ENCODE peak calls at places on chromosomes 5 and 9, in five cellular contexts. C is amniotic stem cell, N is GM13976, U is pons, Y is NCI-H1417. X is an unnamed sample.

GRCh38 chr9:111953444-111953843 is 56.8 kb downstream of the UGCG start:
- DNase-seq in C (no peak), Y (no peak), U (no peak), N (no peak), X (no peak)

GRCh38 chr9:106797299-106797698 is 65.7 kb upstream of the ZNF462 start:
- DNase-seq in Y (no peak), C (no peak), N (no peak), U (no peak), X (no peak)

GRCh38 chr9:127104465-127105311 is 17.7 kb downstream of the ANGPTL2 start:
- DNase-seq in U (peak), Y (no peak), N (no peak), C (no peak), X (no peak)

GRCh38 chr9:73451003-73451402 is 299.3 kb downstream of the ANXA1 start:
- DNase-seq in C (no peak), N (no peak), U (no peak), Y (no peak), X (no peak)

GRCh38 chr5:130365956-130366355 is 461.7 kb downstream of the CHSY3 start:
- DNase-seq in U (no peak), C (no peak), Y (no peak), N (no peak), X (no peak)

GRCh38 chr9:123893831-123894460 is 36.0 kb downstream of the DENND1A start:
- DNase-seq in C (no peak), Y (no peak), N (no peak), U (no peak), X (no peak)

GRCh38 chr9:85743290-85744128 is 1.8 kb upstream of the AGTPBP1 start:
- DNase-seq in N (no peak), U (no peak), Y (peak), C (no peak), X (no peak)

GRCh38 chr9:121607434-121608248 is 43.8 kb upstream of the DAB2IP start:
- DNase-seq in Y (peak), U (no peak), C (no peak), N (no peak), X (no peak)

GRCh38 chr5:32711693-32712462 is 757 bp downstream of the NPR3 start:
- DNase-seq in C (peak), N (peak), Y (no peak), U (no peak), X (no peak)

GRCh38 chr5:145203193-145203592 is 631.9 kb downstream of the PRELID2 start:
- DNase-seq in U (no peak), Y (no peak), N (no peak), C (no peak), X (no peak)

GRCh38 chr9:130934702-130935659 is 4.1 kb downstream of the FIBCD1 start:
- DNase-seq in C (no peak), N (no peak), U (no peak), Y (no peak), X (no peak)

GRCh38 chr5:150758210-150758533 is 645 bp downstream of the DCTN4 start:
- DNase-seq in C (no peak), U (no peak), N (no peak), Y (no peak), X (no peak)

GRCh38 chr9:90162819-90163218 is 479.8 kb downstream of the DIRAS2 start:
- DNase-seq in C (no peak), Y (no peak), U (no peak), N (no peak), X (no peak)

GRCh38 chr9:123555612-123556011 is 199.6 kb downstream of the CRB2 start:
- DNase-seq in Y (no peak), C (no peak), U (no peak), N (no peak), X (no peak)

GRCh38 chr5:142821733-142822487 is 51.7 kb downstream of the ARHGAP26 start:
- DNase-seq in U (no peak), N (no peak), Y (no peak), C (peak), X (no peak)

GRCh38 chr9:99485461-99485860 is 263.4 kb downstream of the SEC61B start:
- DNase-seq in C (peak), U (no peak), N (no peak), Y (no peak), X (no peak)

X was measured in midbrain.